ENCODE peak calls at places on chromosomes 11 and 22, in seven cellular contexts. W is psoas muscle, X is memory B cell, Y is foreskin melanocyte, A is left lung, I is NCI-H1436, S is midbrain. G is an unnamed sample.

GRCh38 chr11:125123947-125124633 is 12.7 kb upstream of the TMEM218 start:
- DNase-seq in X (peak; percentile 19), I (peak; percentile 34), Y (peak; percentile 71), W (peak; percentile 52), A (no peak), S (peak; percentile 36), G (peak; percentile 41)

GRCh38 chr11:79007811-79008294 is 433.0 kb downstream of the TENM4 start:
- DNase-seq in X (no peak), A (no peak), W (no peak), Y (no peak), I (no peak), S (no peak), G (no peak)

GRCh38 chr22:32448980-32449379 is 15.3 kb downstream of the BPIFC start:
- DNase-seq in S (no peak), W (no peak), Y (no peak), X (no peak), I (no peak), A (no peak), G (no peak)

GRCh38 chr22:46105494-46106278 is 44.6 kb upstream of the PPARA start:
- DNase-seq in S (no peak), A (no peak), I (no peak), W (no peak), Y (no peak), X (no peak), G (no peak)

GRCh38 chr11:111586305-111586915 is 15.8 kb upstream of the SIK2 start:
- DNase-seq in X (peak; percentile 54), W (no peak), Y (peak; percentile 38), S (peak; percentile 23), A (no peak), I (peak; percentile 55), G (peak; percentile 28)

GRCh38 chr11:92383430-92383829 is 158.8 kb downstream of the FAT3 start:
- DNase-seq in X (no peak), I (no peak), S (no peak), Y (peak; percentile 78), A (no peak), W (no peak), G (no peak)

GRCh38 chr11:67373916-67374570 is 645 bp upstream of the CLCF1 start:
- DNase-seq in Y (peak; percentile 69), A (peak; percentile 94), W (peak; percentile 84), S (peak; percentile 29), X (no peak), I (peak; percentile 17), G (no peak)

GRCh38 chr11:91932151-91932821 is 292.3 kb upstream of the FAT3 start:
- DNase-seq in I (no peak), X (no peak), W (peak; percentile 14), A (no peak), S (no peak), Y (no peak), G (no peak)

GRCh38 chr11:32121012-32121411 is 30.1 kb downstream of the RCN1 start:
- DNase-seq in A (no peak), W (no peak), I (no peak), Y (no peak), S (no peak), X (no peak), G (no peak)

GRCh38 chr22:30704978-30705377 is 10.3 kb downstream of the OSBP2 start:
- DNase-seq in Y (no peak), S (no peak), A (no peak), W (no peak), I (no peak), X (no peak), G (no peak)

GRCh38 chr11:47143322-47143721 is 33.4 kb downstream of the ARFGAP2 start:
- DNase-seq in S (no peak), X (no peak), A (no peak), W (no peak), I (no peak), Y (no peak), G (no peak)

GRCh38 chr11:47589103-47589502 is 2.6 kb downstream of the FAM180B start:
- DNase-seq in A (no peak), I (no peak), S (no peak), W (no peak), X (no peak), Y (no peak), G (no peak)

GRCh38 chr22:40216041-40216756 is 38.5 kb downstream of the TNRC6B start:
- DNase-seq in I (no peak), W (no peak), X (no peak), Y (no peak), S (no peak), A (no peak), G (no peak)

GRCh38 chr11:69799582-69799981 is 19.6 kb downstream of the FGF3 start:
- DNase-seq in S (no peak), X (no peak), A (peak; percentile 6), I (no peak), Y (no peak), W (no peak), G (no peak)

G was measured in putamen.